ENCODE peak calls at places on chromosomes 4 and X, in four cellular contexts. I is WTC11, U is HepG2, H is K562. K is an unnamed sample.

GRCh38 chr4:186935881-186936280 is 212.2 kb upstream of the FAT1 start:
- DNase-seq in I (no peak), U (no peak), H (no peak), K (no peak)

GRCh38 chrX:68868316-68868715 is 39.5 kb downstream of the EFNB1 start:
- DNase-seq in I (no peak), H (no peak), U (no peak), K (no peak)

GRCh38 chrX:8191022-8191421 is 20.0 kb upstream of the VCX2 start:
- DNase-seq in H (no peak), U (no peak), I (no peak), K (no peak)

GRCh38 chrX:109793191-109793590 is 60.1 kb upstream of the ACSL4 start:
- DNase-seq in I (no peak), U (no peak), H (no peak), K (no peak)

GRCh38 chr4:159248383-159249178 is 145.7 kb downstream of the RAPGEF2 start:
- DNase-seq in H (no peak), U (peak), I (no peak), K (no peak)

GRCh38 chr4:118774989-118775388 is 60.9 kb downstream of the SEC24D start:
- DNase-seq in U (no peak), H (no peak), I (no peak), K (no peak)

GRCh38 chr4:72397314-72397713 is 171.7 kb downstream of the ADAMTS3 start:
- DNase-seq in H (no peak), I (peak), U (no peak), K (no peak)

GRCh38 chr4:6788123-6788522 is 5.6 kb downstream of the KIAA0232 start:
- DNase-seq in H (peak), I (no peak), U (no peak), K (no peak)

GRCh38 chr4:182695009-182695408 is 222.2 kb downstream of the DCTD start:
- DNase-seq in U (no peak), I (no peak), H (no peak), K (no peak)

GRCh38 chr4:152500798-152501434 is 35.0 kb downstream of the FBXW7 start:
- DNase-seq in I (peak), U (peak), H (peak), K (peak)

GRCh38 chrX:119512145-119512800 is 44.0 kb downstream of the SLC25A5 start:
- DNase-seq in H (peak), I (peak), U (peak), K (peak)

GRCh38 chrX:87003031-87003430 is 514.6 kb upstream of the KLHL4 start:
- DNase-seq in I (no peak), H (no peak), U (no peak), K (no peak)

GRCh38 chr4:19030048-19030447 is 1008.5 kb upstream of the LCORL start:
- DNase-seq in I (no peak), H (no peak), U (no peak), K (no peak)

GRCh38 chr4:121192500-121192899 is 28.4 kb upstream of the TNIP3 start:
- DNase-seq in U (peak), H (peak), I (no peak), K (no peak)

GRCh38 chr4:8644461-8644891 is 51.9 kb downstream of the CPZ start:
- DNase-seq in I (no peak), H (no peak), U (no peak), K (no peak)

GRCh38 chrX:47574096-47574553 is 8.1 kb upstream of the TIMP1 start:
- DNase-seq in I (no peak), H (no peak), U (no peak), K (no peak)

GRCh38 chrX:150605603-150606002 is 37.2 kb downstream of the MTM1 start:
- DNase-seq in I (no peak), H (no peak), U (peak), K (no peak)

GRCh38 chr4:83639849-83640493 is 104.1 kb downstream of the GPAT3 start:
- DNase-seq in H (peak), U (peak), I (peak), K (peak)
- TF ChIP-seq MAX in H (no peak), U (no peak), I (no peak), K (no peak)

DNA sequence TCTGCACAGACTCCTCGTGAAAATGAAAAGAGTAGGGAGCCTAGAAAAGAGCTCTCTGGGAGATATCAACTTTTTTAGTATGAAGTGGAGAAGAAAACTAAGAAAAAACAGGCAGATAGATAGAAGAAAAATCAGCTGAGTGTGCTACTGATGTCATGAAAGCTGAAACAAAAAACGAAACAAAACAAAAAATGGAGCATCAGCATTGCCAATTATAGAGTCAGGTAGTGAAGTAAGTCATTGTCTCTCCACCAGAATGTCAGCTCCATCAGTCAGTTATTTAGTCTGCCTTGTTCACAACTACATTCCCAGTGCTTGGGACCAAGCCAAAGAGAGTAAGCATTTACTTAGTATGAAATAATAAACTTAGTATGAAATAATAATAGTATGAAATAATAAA is 595.1 kb downstream of the STPG2 start:
- DNase-seq in H (no peak), I (no peak), U (no peak), K (no peak)
- TF ChIP-seq NR3C1 in H (no peak), I (no peak), U (no peak), K (no peak)

GRCh38 chrX:129690435-129690834 is 35.7 kb upstream of the APLN start:
- DNase-seq in I (no peak), U (no peak), H (no peak), K (no peak)

GRCh38 chrX:129688097-129688496 is 33.3 kb upstream of the APLN start:
- DNase-seq in H (no peak), U (no peak), I (no peak), K (no peak)

GRCh38 chrX:129689881-129690280 is 35.1 kb upstream of the APLN start:
- DNase-seq in U (no peak), H (no peak), I (no peak), K (no peak)

GRCh38 chrX:129682979-129683378 is 28.2 kb upstream of the APLN start:
- DNase-seq in H (no peak), U (no peak), I (no peak), K (no peak)

DNA sequence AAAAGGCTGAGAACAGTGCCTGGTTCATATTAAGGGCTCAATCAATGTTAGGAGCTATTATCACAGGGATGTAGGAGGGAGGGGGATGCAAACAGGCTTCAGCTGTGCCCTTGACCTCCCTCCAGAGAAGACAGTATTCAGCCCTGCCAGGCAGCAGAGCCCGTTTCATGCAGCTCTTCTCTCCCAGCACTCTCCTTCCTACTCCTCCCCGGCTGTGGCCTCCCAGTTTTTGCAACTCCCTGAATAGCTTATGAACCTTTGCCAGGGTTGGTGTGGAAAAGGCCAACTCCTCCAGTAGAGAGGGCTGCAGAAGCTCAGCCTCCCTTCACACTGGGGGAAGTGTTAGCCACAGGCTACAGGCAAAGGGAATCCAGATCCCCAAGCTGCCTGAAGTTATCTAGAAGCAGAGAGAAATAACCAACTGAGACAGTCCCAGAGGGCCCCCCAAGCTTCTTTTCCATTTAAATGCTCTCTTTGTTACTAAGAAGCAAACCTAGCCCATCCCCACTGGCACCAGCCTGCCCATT is 31.7 kb upstream of the APLN start:
- DNase-seq in U (no peak), I (no peak), H (no peak), K (no peak)
- TF ChIP-seq MAX in U (no peak), I (no peak), H (no peak), K (no peak)

DNA sequence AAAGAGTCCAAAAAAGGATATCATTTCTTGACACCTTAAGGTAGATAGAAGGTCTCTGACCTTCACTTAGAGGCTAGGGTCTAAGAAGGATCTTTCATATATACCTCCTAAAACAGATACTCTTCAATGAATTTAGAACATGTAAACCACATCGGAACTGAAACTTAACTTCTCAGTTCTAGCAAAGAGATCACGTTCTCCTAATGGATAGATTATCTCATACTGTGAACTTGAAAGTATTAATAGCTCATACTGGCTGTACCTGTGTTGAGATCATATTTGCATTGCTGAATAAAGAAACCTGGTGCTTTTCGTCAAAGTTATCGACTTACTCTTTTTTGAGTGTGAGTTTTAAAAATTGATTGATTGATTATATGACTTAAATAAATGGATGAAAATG is 353.8 kb downstream of the EPHA5 start:
- DNase-seq in H (no peak), I (no peak), U (no peak), K (no peak)
- TF ChIP-seq NR3C1 in H (no peak), I (no peak), U (no peak), K (no peak)

DNA sequence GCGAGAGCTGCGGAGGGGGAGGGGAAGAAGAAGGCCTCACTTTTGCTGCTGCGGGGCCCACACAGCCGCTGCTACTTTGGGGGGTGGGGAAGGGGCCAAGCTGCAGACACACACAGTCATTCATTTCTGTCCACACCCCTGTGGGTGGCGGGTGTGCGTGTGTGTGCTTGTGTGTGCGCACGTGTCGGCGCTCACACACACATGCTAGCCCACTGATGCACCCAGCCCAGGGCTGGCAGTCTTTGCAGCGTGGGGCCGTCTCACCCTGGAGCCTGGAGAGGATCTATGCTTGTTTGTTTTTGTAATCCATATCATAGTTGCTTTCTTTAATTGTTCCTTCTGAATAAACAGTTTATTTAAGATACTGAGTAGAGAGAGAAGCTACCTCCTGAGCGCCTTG is 4.0 kb downstream of the DUSP9 start:
- DNase-seq in U (no peak), H (no peak), I (no peak), K (no peak)
- TF ChIP-seq MAX in U (no peak), H (no peak), I (no peak), K (no peak)

GRCh38 chrX:154531626-154532025 is 15.0 kb downstream of the G6PD start:
- DNase-seq in H (no peak), I (no peak), U (no peak), K (no peak)
- TF ChIP-seq NR3C1 in H (no peak), I (no peak), U (no peak), K (no peak)

K was measured in A549.